ENCODE peak calls at places on chromosomes 11 and 22, in nine cellular contexts. E, M, J, C, O, K, G, H and L are unnamed samples.

GRCh38 chr11:44564198-44564597 is 1.3 kb upstream of the CD82 start:
- DNase-seq in E (no peak), M (no peak), J (no peak), C (peak), O (no peak), K (no peak), G (no peak), H (no peak), L (peak)

GRCh38 chr11:33329705-33330329 is 72.6 kb downstream of the HIPK3 start:
- DNase-seq in E (peak), M (peak), J (peak), C (peak), O (peak), K (peak), G (peak), H (peak), L (peak)

GRCh38 chr11:24064309-24064903 is 432.4 kb upstream of the LUZP2 start:
- DNase-seq in E (no peak), M (no peak), J (no peak), C (no peak), O (no peak), K (no peak), G (no peak), H (no peak), L (no peak)

GRCh38 chr11:29616611-29617010 is 400.2 kb downstream of the KCNA4 start:
- DNase-seq in E (peak), M (no peak), J (no peak), C (no peak), O (no peak), K (no peak), G (no peak), H (no peak), L (peak)

GRCh38 chr11:70788247-70789022 is 390.1 kb downstream of the CTTN start:
- DNase-seq in E (peak), M (peak), J (no peak), C (no peak), O (no peak), K (no peak), G (no peak), H (peak), L (peak)

GRCh38 chr22:22578702-22579424 is 19.8 kb upstream of the PRAME start:
- DNase-seq in E (peak), M (peak), J (no peak), C (no peak), O (no peak), K (no peak), G (no peak), H (peak), L (peak)

GRCh38 chr11:62770778-62771143 is 435 bp upstream of the TAF6L start:
- DNase-seq in E (no peak), M (no peak), J (peak), C (no peak), O (peak), K (peak), G (no peak), H (no peak), L (no peak)

GRCh38 chr11:49208006-49208721 is at the start of gene FOLH1:
- DNase-seq in E (peak), M (peak), J (peak), C (peak), O (no peak), K (peak), G (peak), H (no peak), L (peak)

GRCh38 chr22:47278655-47279054 is 516.2 kb downstream of the TBC1D22A start:
- DNase-seq in E (no peak), M (no peak), J (no peak), C (peak), O (no peak), K (peak), G (no peak), H (no peak), L (no peak)

GRCh38 chr11:1073261-1073724 is 1.4 kb upstream of the MUC2 start:
- DNase-seq in E (peak), M (peak), J (no peak), C (peak), O (no peak), K (peak), G (peak), H (peak), L (peak)

GRCh38 chr11:79400717-79401330 is 40.0 kb downstream of the TENM4 start:
- DNase-seq in E (peak), M (peak), J (peak), C (peak), O (no peak), K (no peak), G (peak), H (peak), L (peak)

GRCh38 chr11:119094816-119095065 is 6.9 kb downstream of the DPAGT1 start:
- DNase-seq in E (peak), M (peak), J (no peak), C (peak), O (no peak), K (peak), G (peak), H (peak), L (peak)

GRCh38 chr11:131674051-131674755 is 303.8 kb downstream of the NTM start:
- DNase-seq in E (peak), M (peak), J (peak), C (peak), O (no peak), K (peak), G (no peak), H (peak), L (peak)

GRCh38 chr11:96376796-96377195 is 12.9 kb downstream of the CCDC82 start:
- DNase-seq in E (no peak), M (no peak), J (no peak), C (no peak), O (no peak), K (no peak), G (no peak), H (no peak), L (no peak)

GRCh38 chr11:112400615-112401014 is 140.0 kb upstream of the PLET1 start:
- DNase-seq in E (no peak), M (no peak), J (no peak), C (no peak), O (no peak), K (no peak), G (no peak), H (no peak), L (no peak)

GRCh38 chr11:9758676-9759518 is 95.0 kb downstream of the SWAP70 start:
- DNase-seq in E (peak), M (peak), J (peak), C (peak), O (peak), K (peak), G (no peak), H (peak), L (peak)

GRCh38 chr11:33664166-33664565 is 36.5 kb downstream of the C11orf91 start:
- DNase-seq in E (no peak), M (no peak), J (no peak), C (no peak), O (no peak), K (no peak), G (no peak), H (no peak), L (no peak)

GRCh38 chr11:15114501-15115475 is at the start of gene INSC:
- DNase-seq in E (peak), M (peak), J (peak), C (no peak), O (no peak), K (no peak), G (no peak), H (no peak), L (peak)

GRCh38 chr11:78370406-78371172 is 47.0 kb downstream of the GAB2 start:
- DNase-seq in E (peak), M (peak), J (no peak), C (peak), O (no peak), K (no peak), G (no peak), H (peak), L (peak)

GRCh38 chr11:81422402-81422801 is 1311.3 kb downstream of the FAM181B start:
- DNase-seq in E (no peak), M (no peak), J (no peak), C (no peak), O (no peak), K (no peak), G (no peak), H (no peak), L (no peak)

GRCh38 chr11:81420668-81421550 is 1312.8 kb downstream of the FAM181B start:
- DNase-seq in E (no peak), M (no peak), J (peak), C (peak), O (no peak), K (no peak), G (no peak), H (no peak), L (no peak)
- TF ChIP-seq CTCF in E (no peak), M (no peak), J (peak), C (no peak), O (no peak), K (no peak), G (no peak), H (no peak), L (no peak)

DNA sequence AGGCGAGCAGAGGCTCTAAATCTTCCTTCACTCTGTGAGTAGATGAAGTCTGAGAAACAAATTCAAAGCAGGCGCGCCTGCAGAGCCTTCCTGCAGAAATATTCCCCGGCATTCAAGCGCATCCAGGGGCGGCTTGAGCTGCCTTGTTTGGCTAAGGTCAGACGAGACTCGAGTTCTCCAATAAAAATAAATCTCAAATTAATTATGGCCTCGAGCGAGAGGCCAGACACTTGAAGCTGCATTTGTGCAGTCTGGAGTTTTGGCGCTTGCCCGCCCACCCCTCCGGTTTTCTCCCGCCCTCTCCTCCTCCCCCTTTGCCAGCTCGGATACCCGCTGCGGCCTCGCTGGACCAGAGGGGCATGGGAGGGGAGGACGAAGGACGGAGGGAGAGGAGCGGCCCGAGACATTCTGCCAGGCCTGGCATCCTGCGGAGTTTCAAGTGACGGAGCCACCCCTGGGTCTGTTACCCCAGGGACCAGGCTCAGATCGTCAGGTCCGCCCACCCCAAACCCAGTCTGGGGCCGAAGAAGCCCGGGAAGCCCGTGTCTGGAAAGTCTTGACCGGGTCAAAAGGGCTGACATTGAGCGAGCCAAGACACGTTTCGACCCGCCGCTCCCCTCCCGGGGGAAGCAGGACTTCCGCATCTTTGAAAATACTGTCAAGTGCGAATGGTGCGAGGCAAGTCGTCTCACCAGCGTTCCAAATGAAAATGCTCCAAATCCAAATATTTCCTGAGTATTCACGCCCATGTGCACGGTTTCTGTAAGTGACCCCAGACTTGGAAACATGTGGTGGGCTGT is 3.7 kb upstream of the FLI1 start:
- DNase-seq in E (peak), M (peak), J (peak), C (no peak), O (no peak), K (no peak), G (no peak), H (peak), L (no peak)
- H3K4me3 ChIP-seq in E (peak), M (no peak), J (peak), C (no peak), O (no peak), K (peak), G (no peak), H (no peak), L (no peak)

GRCh38 chr11:121933694-121934093 is 182.3 kb downstream of the BLID start:
- DNase-seq in E (peak), M (peak), J (no peak), C (no peak), O (no peak), K (no peak), G (no peak), H (peak), L (peak)

GRCh38 chr11:121931121-121931520 is 184.9 kb downstream of the BLID start:
- DNase-seq in E (no peak), M (no peak), J (no peak), C (no peak), O (no peak), K (no peak), G (no peak), H (no peak), L (no peak)

GRCh38 chr11:121931748-121932352 is 184.2 kb downstream of the BLID start:
- DNase-seq in E (no peak), M (peak), J (no peak), C (no peak), O (no peak), K (no peak), G (no peak), H (no peak), L (peak)

GRCh38 chr11:121933294-121933693 is 182.7 kb downstream of the BLID start:
- DNase-seq in E (no peak), M (no peak), J (no peak), C (no peak), O (no peak), K (no peak), G (no peak), H (no peak), L (no peak)

GRCh38 chr11:121932646-121933185 is 183.3 kb downstream of the BLID start:
- DNase-seq in E (no peak), M (no peak), J (no peak), C (no peak), O (no peak), K (no peak), G (no peak), H (no peak), L (no peak)
- TF ChIP-seq CTCF in E (no peak), M (no peak), J (peak), C (no peak), O (no peak), K (no peak), G (no peak), H (no peak), L (no peak)

DNA sequence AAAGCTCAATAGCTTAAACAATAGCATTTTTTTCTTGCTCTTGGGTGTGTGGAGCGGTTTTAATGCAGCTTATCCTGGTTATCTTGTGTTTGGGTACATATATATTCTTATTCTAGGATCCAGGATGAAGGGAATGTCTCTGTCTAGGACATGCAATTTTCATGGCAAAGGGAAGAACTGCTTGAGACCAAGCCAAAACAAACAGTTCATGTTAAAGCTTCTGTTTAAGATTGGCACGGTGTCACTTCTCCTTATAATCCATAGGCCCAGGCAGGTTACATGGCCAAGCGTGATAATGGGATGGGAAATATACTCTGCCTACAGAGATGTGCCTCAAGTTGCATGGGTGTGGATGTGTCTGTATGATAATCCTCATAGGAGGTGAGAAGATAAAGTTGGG is 177.1 kb upstream of the PGR start:
- DNase-seq in E (no peak), M (no peak), J (no peak), C (no peak), O (no peak), K (no peak), G (peak), H (no peak), L (no peak)
- H3K4me3 ChIP-seq in E (no peak), M (no peak), J (no peak), C (no peak), O (no peak), K (no peak), G (no peak), H (no peak), L (no peak)

GRCh38 chr11:36499325-36499724 is 10.7 kb downstream of the TRAF6 start:
- DNase-seq in E (no peak), M (no peak), J (no peak), C (no peak), O (no peak), K (no peak), G (no peak), H (no peak), L (no peak)
- TF ChIP-seq CTCF in E (no peak), M (no peak), J (no peak), C (no peak), O (no peak), K (no peak), G (no peak), H (no peak), L (no peak)

DNA sequence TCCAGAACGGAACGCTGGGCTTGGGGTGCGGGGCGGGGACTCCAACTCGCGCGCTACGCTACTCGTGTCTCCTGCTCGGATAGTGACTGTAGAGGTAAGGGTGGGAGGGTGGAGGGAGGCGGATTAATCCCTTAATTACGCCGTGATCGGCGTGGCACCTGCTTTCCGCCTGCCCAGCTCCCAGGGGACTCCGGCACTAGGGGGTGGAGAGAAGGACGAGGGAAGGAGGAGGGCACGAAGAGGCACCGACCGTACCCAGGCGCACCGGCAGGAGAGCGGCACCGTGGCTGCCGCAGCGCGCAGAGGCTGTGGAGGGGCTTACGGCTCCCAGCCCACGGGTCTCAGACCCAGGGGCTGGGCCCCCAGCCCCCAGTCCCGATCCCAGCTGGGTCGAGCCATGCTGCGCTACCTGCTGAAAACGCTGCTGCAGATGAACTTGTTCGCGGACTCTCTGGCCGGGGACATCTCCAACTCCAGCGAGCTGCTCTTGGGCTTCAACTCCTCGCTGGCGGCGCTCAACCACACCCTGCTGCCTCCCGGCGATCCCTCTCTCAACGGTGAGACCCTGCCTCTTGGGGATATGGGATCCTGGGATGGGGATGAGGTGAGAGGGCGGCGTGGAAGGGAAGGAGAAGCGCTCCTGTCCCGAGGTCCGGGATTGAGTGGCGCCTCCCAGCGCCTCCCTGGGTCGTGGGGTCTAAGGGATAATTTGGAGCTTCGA is at the start of gene ROBO3:
- DNase-seq in E (no peak), M (peak), J (peak), C (no peak), O (no peak), K (peak), G (no peak), H (no peak), L (no peak)
- H3K4me3 ChIP-seq in E (peak), M (peak), J (peak), C (no peak), O (peak), K (peak), G (peak), H (peak), L (peak)

GRCh38 chr22:20524004-20524481 is 16.6 kb downstream of the MED15 start:
- DNase-seq in E (no peak), M (no peak), J (no peak), C (peak), O (no peak), K (no peak), G (no peak), H (no peak), L (no peak)

GRCh38 chr22:20525048-20525447 is 17.6 kb downstream of the MED15 start:
- DNase-seq in E (no peak), M (no peak), J (no peak), C (no peak), O (no peak), K (no peak), G (no peak), H (no peak), L (no peak)

GRCh38 chr22:20528405-20528978 is 21.1 kb downstream of the MED15 start:
- DNase-seq in E (no peak), M (no peak), J (no peak), C (no peak), O (no peak), K (no peak), G (no peak), H (no peak), L (no peak)

GRCh38 chr22:20526305-20526627 is 18.9 kb downstream of the MED15 start:
- DNase-seq in E (no peak), M (no peak), J (no peak), C (no peak), O (no peak), K (no peak), G (no peak), H (no peak), L (no peak)

DNA sequence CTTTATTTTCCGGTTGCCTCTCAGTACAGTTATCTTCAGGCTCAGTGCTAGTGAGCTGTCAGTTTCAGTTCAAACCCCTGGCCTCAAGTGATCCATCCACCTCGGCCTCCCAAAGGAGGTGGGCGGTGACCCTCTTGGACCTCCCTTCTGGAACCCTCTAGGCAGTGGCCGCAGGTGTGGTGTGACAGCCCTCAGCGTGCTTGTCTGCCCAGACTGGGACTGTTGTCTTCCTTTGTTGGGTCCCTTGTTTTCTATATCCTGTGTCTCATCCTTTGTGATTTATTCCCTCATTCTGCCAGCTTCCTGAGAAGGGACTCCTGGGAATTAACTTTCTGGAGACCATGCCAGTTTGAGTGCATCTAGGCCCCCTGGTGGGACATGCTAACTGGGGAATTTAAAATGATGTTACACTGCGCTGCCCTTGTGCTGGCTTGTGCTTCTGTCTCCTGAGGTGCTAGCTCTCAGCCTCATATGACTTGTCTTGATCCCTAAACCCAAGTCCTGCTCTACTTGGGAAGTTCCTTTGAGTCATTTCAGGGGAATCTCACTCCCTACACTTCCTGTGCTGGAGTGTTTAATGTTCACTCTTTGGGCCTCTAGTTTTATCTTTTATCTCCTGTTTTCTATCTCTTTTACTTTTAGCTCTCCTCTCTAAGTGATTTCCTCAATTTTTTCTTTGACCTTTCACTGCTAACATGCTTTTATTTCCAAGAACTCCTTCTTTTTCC is 19.4 kb downstream of the MED15 start:
- DNase-seq in E (peak), M (peak), J (no peak), C (no peak), O (no peak), K (no peak), G (no peak), H (peak), L (peak)
- TF ChIP-seq CTCF in E (peak), M (no peak), J (no peak), C (no peak), O (no peak), K (no peak), G (no peak), H (no peak), L (peak)

GRCh38 chr11:46391578-46392420 is at the start of gene CHRM4:
- DNase-seq in E (peak), M (peak), J (peak), C (peak), O (no peak), K (peak), G (no peak), H (no peak), L (peak)
- H3K4me3 ChIP-seq in E (peak), M (peak), J (peak), C (peak), O (no peak), K (peak), G (peak), H (peak), L (peak)

GRCh38 chr11:116895053-116895757 is 57.8 kb upstream of the APOA1 start:
- DNase-seq in E (peak), M (peak), J (peak), C (no peak), O (no peak), K (peak), G (no peak), H (no peak), L (no peak)
- TF ChIP-seq CTCF in E (peak), M (no peak), J (peak), C (peak), O (no peak), K (no peak), G (peak), H (peak), L (peak)